ENCODE peak calls at places on chromosomes 3 and 15, in nine cellular contexts. F is OCI-LY7, S is MM.1S, P is GM23338, D is PC-3, V is SK-N-SH, O is neural progenitor cell, K is HCT116, H is GM23248. Y is an unnamed sample.

GRCh38 chr15:46955576-46955975 is 761.7 kb upstream of the SEMA6D start:
- DNase-seq in F (no peak), S (no peak), P (no peak), D (no peak), V (no peak), O (no peak), K (no peak), H (no peak), Y (no peak)

GRCh38 chr3:28576590-28577220 is 228.1 kb upstream of the AZI2 start:
- DNase-seq in F (no peak), S (no peak), P (peak; percentile 23), D (no peak), V (peak; percentile 23), O (peak; percentile 55), K (no peak), H (peak; percentile 21), Y (no peak)

GRCh38 chr3:16182183-16182582 is 7.7 kb downstream of the GALNT15 start:
- DNase-seq in F (no peak), S (no peak), P (no peak), D (peak; percentile 51), V (no peak), O (no peak), K (no peak), H (peak; percentile 69), Y (no peak)

GRCh38 chr3:12663311-12663935 is 494 bp downstream of the RAF1 start:
- DNase-seq in F (peak; percentile 70), S (no peak), P (peak; percentile 51), D (peak; percentile 56), V (peak; percentile 78), O (no peak), K (no peak), H (peak; percentile 64), Y (peak; percentile 53)

GRCh38 chr15:77376770-77377169 is 43.1 kb downstream of the PEAK1 start:
- DNase-seq in F (no peak), S (no peak), P (no peak), D (peak; percentile 70), V (no peak), O (no peak), K (no peak), H (no peak), Y (no peak)

GRCh38 chr15:62850318-62850717 is 192.2 kb upstream of the TPM1 start:
- DNase-seq in F (no peak), S (no peak), P (no peak), D (no peak), V (no peak), O (no peak), K (no peak), H (no peak), Y (no peak)

GRCh38 chr15:77107068-77107467 is 36.2 kb upstream of the TSPAN3 start:
- DNase-seq in F (no peak), S (no peak), P (no peak), D (no peak), V (no peak), O (no peak), K (no peak), H (no peak), Y (no peak)

GRCh38 chr3:73213906-73214305 is 152.4 kb downstream of the EBLN2 start:
- DNase-seq in F (no peak), S (no peak), P (no peak), D (no peak), V (no peak), O (no peak), K (no peak), H (peak; percentile 88), Y (no peak)

GRCh38 chr3:11717301-11717700 is 73.6 kb upstream of the VGLL4 start:
- DNase-seq in F (no peak), S (no peak), P (no peak), D (no peak), V (no peak), O (no peak), K (no peak), H (peak; percentile 69), Y (no peak)

GRCh38 chr15:33675246-33675645 is 293.1 kb upstream of the CHRM5 start:
- DNase-seq in F (peak; percentile 65), S (peak; percentile 51), P (peak; percentile 81), D (peak; percentile 68), V (peak; percentile 46), O (peak; percentile 74), K (peak; percentile 26), H (peak; percentile 53), Y (peak; percentile 25)

GRCh38 chr3:168885028-168885427 is 778.5 kb downstream of the MECOM start:
- DNase-seq in F (no peak), S (no peak), P (no peak), D (peak; percentile 96), V (no peak), O (no peak), K (no peak), H (peak; percentile 75), Y (no peak)

DNA sequence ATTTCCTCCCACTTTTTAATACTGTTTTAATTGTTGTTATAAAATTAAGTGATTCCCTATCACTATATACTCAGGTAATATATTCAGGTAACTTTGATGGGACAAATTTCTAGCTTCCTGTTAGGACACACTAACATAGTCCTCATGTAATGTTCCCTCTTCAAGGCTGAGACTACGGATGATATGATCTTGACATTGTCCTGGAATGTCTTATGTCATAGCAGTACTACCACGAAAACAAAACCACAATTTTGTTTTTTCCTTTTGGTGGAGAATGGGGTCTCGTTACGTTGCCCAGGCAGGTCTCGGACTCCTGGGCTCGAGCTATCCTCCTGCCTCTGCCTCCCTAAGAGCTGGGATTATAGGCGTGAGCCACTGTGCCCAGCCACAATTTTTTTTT is 26.8 kb upstream of the IP6K2 start:
- DNase-seq in F (no peak), S (no peak), P (no peak), D (no peak), V (no peak), O (no peak), K (no peak), H (no peak), Y (no peak)
- H3K36me3 ChIP-seq in F (no peaks in the 10 kb centered on the region), S (no peaks in the 10 kb centered on the region), P (no peaks in the 10 kb centered on the region), D (peaks cover 6% of the 10 kb centered on the region), V (peaks cover 5% of the 10 kb centered on the region), O (no peaks in the 10 kb centered on the region), K (no peaks in the 10 kb centered on the region), H (peaks cover 3% of the 10 kb centered on the region), Y (no peaks in the 10 kb centered on the region)

DNA sequence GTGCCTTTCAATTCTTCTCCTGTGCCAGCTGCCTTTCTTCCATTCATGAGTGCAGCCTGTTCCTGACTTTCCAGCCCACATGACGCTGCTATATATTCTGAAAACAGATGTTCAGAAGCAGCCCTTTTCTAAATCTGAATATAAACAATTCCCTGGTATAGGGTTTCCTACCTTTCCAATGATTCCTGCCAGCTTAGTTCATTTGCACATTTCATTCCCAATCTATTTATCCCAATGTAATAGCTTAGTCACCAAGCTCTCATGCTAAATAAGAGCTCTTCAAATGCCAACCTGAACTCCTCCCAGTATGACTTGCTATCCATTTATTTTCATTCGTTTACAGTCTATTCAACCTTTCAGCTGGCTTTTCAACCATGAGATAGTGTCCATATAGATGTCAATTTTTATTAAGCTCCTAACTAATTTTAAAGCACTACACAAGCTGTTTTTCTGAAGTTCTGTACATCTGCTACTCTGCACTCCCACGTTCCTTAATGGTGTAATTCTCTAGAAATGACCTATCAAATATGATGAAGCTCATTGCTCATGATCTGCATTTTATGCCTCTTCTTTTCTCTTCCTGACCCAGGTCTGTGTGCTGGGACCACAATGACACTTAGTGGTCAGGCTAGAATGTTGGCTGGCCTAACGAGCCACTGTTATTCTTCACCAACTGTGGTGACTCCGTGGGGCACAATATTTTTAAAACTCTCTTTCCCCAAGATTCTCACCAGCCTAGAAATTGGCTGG is 605.0 kb upstream of the TBL1XR1 start:
- DNase-seq in F (no peak), S (no peak), P (no peak), D (peak; percentile 65), V (no peak), O (no peak), K (no peak), H (peak; percentile 59), Y (no peak)
- H3K4me2 ChIP-seq in F (no peak overlapping the region), S (no peak overlapping the region), P (no peak overlapping the region), D (peak overlapping the region; percentile 23), V (no peak overlapping the region), O (no peak overlapping the region), K (no peak overlapping the region), H (no peak overlapping the region), Y (no peak overlapping the region)

GRCh38 chr3:52246264-52246620 is 683 bp downstream of the PPM1M start:
- DNase-seq in F (no peak), S (no peak), P (no peak), D (no peak), V (no peak), O (no peak), K (no peak), H (peak; percentile 28), Y (no peak)

GRCh38 chr3:52242039-52242438 is 3.1 kb upstream of the TWF2 start:
- DNase-seq in F (no peak), S (no peak), P (no peak), D (no peak), V (no peak), O (no peak), K (no peak), H (no peak), Y (no peak)

GRCh38 chr3:52246728-52247454 is 1.3 kb downstream of the PPM1M start:
- DNase-seq in F (no peak), S (no peak), P (no peak), D (no peak), V (no peak), O (no peak), K (no peak), H (no peak), Y (no peak)

GRCh38 chr3:52245322-52246263 is at the start of gene PPM1M:
- DNase-seq in F (no peak), S (peak; percentile 31), P (peak; percentile 83), D (peak; percentile 62), V (peak; percentile 90), O (peak; percentile 83), K (no peak), H (peak; percentile 72), Y (peak; percentile 71)

DNA sequence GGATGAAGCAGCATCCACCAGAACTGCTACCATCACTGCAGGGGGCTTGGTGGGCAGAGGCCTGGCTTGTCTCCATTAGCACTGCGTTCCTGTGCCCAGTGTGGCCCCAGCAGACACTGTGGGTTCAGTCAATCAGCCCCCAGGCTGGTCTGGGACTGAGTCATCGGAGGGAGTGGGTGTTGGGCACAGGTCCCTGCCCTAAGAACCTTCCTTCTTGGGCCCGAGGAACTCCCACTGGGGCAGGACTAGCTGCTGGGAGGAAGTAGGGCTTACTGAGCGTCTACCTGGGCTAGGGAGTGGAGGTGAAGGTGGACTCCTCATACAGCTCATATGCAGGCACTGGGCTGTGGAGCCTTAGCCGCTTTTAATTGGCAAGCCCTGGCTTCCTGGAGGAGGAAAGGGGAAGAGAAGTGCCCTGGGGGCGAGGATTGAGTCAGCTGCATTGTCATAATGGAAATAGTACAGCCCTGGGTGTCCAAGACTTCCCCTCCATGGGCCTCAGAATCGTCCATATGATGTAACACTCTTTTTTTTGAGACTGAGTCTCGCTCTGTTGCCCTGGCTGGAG is 1.4 kb upstream of the PPM1M start:
- DNase-seq in F (no peak), S (no peak), P (no peak), D (peak; percentile 87), V (no peak), O (no peak), K (no peak), H (peak; percentile 85), Y (peak; percentile 10)
- TF ChIP-seq EZH2phosphoT487 in F (no peak), S (no peak), P (no peak), D (no peak), V (no peak), O (no peak), K (no peak), H (no peak), Y (no peak)

DNA sequence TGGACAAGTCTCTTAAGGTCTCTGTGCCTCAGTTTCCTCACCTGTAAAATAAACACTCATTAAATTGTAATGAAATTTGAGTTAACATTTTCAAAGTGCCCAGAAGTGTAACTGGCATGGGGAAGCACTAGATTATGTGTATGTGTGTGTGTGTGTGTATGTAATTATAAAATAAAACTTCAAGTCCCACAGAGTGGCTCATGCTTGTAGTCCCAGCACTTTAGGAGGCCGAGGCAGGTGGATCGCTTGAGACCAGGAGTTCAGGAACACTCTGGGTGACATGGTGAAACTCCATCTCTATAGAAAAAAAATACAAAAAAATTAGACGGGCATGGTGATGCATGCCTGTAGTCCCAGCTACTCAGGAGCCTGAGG is 403.4 kb downstream of the IL5RA start:
- DNase-seq in F (no peak), S (no peak), P (no peak), D (no peak), V (no peak), O (no peak), K (no peak), H (no peak), Y (no peak)
- H3K36me3 ChIP-seq in F (no peaks in the 10 kb centered on the region), S (no peaks in the 10 kb centered on the region), P (no peaks in the 10 kb centered on the region), D (no peaks in the 10 kb centered on the region), V (no peaks in the 10 kb centered on the region), O (no peaks in the 10 kb centered on the region), K (no peaks in the 10 kb centered on the region), H (no peaks in the 10 kb centered on the region), Y (no peaks in the 10 kb centered on the region)

Y was measured in hepatocyte.